ENCODE peak calls at places on chromosome 3, in six cellular contexts. T, D, M, R, B and E are unnamed samples.

GRCh38 chr3:171658801-171659200 is 151.5 kb downstream of the PLD1 start:
- DNase-seq in T (no peak), D (no peak), M (no peak), R (peak), B (no peak), E (no peak)

GRCh38 chr3:57017481-57017880 is 43.0 kb upstream of the SPATA12 start:
- DNase-seq in T (no peak), D (no peak), M (no peak), R (no peak), B (peak), E (no peak)

GRCh38 chr3:183114779-183115178 is 15.5 kb upstream of the MCCC1 start:
- DNase-seq in T (no peak), D (no peak), M (no peak), R (no peak), B (no peak), E (no peak)

GRCh38 chr3:52498134-52499054 is 3.3 kb downstream of the STAB1 start:
- DNase-seq in T (no peak), D (no peak), M (peak), R (peak), B (no peak), E (no peak)

GRCh38 chr3:146421814-146422748 is 47.3 kb downstream of the PLSCR2 start:
- DNase-seq in T (peak), D (no peak), M (no peak), R (peak), B (no peak), E (no peak)

GRCh38 chr3:242986-243706 is 46.6 kb downstream of the CHL1 start:
- DNase-seq in T (no peak), D (no peak), M (no peak), R (peak), B (no peak), E (no peak)

GRCh38 chr3:159796226-159796625 is 192.4 kb upstream of the IL12A start:
- DNase-seq in T (no peak), D (no peak), M (no peak), R (no peak), B (no peak), E (no peak)

GRCh38 chr3:48428863-48429415 is 947 bp downstream of the PLXNB1 start:
- DNase-seq in T (no peak), D (no peak), M (peak), R (peak), B (no peak), E (no peak)

GRCh38 chr3:101020616-101021015 is 27.4 kb upstream of the ABI3BP start:
- DNase-seq in T (no peak), D (no peak), M (no peak), R (peak), B (no peak), E (no peak)

GRCh38 chr3:157082305-157082981 is 77.5 kb downstream of the CCNL1 start:
- DNase-seq in T (no peak), D (no peak), M (no peak), R (peak), B (no peak), E (no peak)

GRCh38 chr3:10855083-10855870 is 39.2 kb downstream of the SLC6A11 start:
- DNase-seq in T (no peak), D (no peak), M (no peak), R (no peak), B (peak), E (no peak)

GRCh38 chr3:73556520-73557371 is 68.0 kb downstream of the PDZRN3 start:
- DNase-seq in T (no peak), D (no peak), M (no peak), R (peak), B (no peak), E (no peak)

GRCh38 chr3:163508212-163508611 is 1570.1 kb downstream of the SI start:
- DNase-seq in T (no peak), D (no peak), M (no peak), R (no peak), B (no peak), E (no peak)

GRCh38 chr3:127337001-127337400 is 49.2 kb upstream of the PRR20G start:
- DNase-seq in T (no peak), D (no peak), M (no peak), R (no peak), B (no peak), E (no peak)

GRCh38 chr3:34357461-34357860 is 559.0 kb downstream of the PDCD6IP start:
- DNase-seq in T (no peak), D (no peak), M (no peak), R (no peak), B (no peak), E (no peak)

GRCh38 chr3:78086150-78086549 is 1046.3 kb downstream of the ROBO2 start:
- DNase-seq in T (no peak), D (no peak), M (no peak), R (peak), B (no peak), E (no peak)

GRCh38 chr3:33115024-33115768 is 1.4 kb downstream of the CRTAP start:
- DNase-seq in T (peak), D (peak), M (peak), R (peak), B (no peak), E (no peak)

GRCh38 chr3:9660972-9661371 is 11.7 kb downstream of the MTMR14 start:
- DNase-seq in T (no peak), D (no peak), M (no peak), R (no peak), B (no peak), E (no peak)

GRCh38 chr3:99808163-99808794 is 9.4 kb upstream of the CMSS1 start:
- DNase-seq in T (peak), D (peak), M (peak), R (peak), B (peak), E (no peak)

GRCh38 chr3:128383316-128384235 is 83.1 kb downstream of the DNAJB8 start:
- DNase-seq in T (peak), D (peak), M (peak), R (peak), B (peak), E (no peak)

GRCh38 chr3:129486057-129487035 is 42.1 kb upstream of the RHO start:
- DNase-seq in T (no peak), D (no peak), M (no peak), R (peak), B (no peak), E (peak)

GRCh38 chr3:119375510-119375909 is 81.3 kb downstream of the ARHGAP31 start:
- DNase-seq in T (no peak), D (no peak), M (no peak), R (no peak), B (no peak), E (no peak)

GRCh38 chr3:114942773-114943172 is 204.3 kb downstream of the ZBTB20 start:
- DNase-seq in T (no peak), D (no peak), M (no peak), R (no peak), B (no peak), E (no peak)

GRCh38 chr3:159928692-159929091 is 59.9 kb upstream of the IL12A start:
- DNase-seq in T (peak), D (no peak), M (no peak), R (peak), B (no peak), E (no peak)

GRCh38 chr3:85185495-85185894 is 226.7 kb downstream of the CADM2 start:
- DNase-seq in T (no peak), D (no peak), M (no peak), R (no peak), B (no peak), E (no peak)

GRCh38 chr3:125054436-125055164 is 1.2 kb downstream of the HEG1 start:
- DNase-seq in T (peak), D (no peak), M (no peak), R (peak), B (peak), E (peak)

GRCh38 chr3:195046441-195046840 is 224.5 kb downstream of the XXYLT1 start:
- DNase-seq in T (no peak), D (no peak), M (no peak), R (no peak), B (no peak), E (no peak)

GRCh38 chr3:12471228-12471627 is 13.1 kb upstream of the TSEN2 start:
- DNase-seq in T (peak), D (no peak), M (no peak), R (no peak), B (peak), E (no peak)

GRCh38 chr3:126551839-126552687 is 6.7 kb downstream of the C3orf22 start:
- DNase-seq in T (no peak), D (no peak), M (no peak), R (no peak), B (no peak), E (no peak)

GRCh38 chr3:192887047-192887446 is 30.6 kb downstream of the MB21D2 start:
- DNase-seq in T (no peak), D (no peak), M (no peak), R (peak), B (peak), E (no peak)

GRCh38 chr3:129736070-129736469 is 129.6 kb upstream of the PLXND1 start:
- DNase-seq in T (no peak), D (no peak), M (no peak), R (no peak), B (no peak), E (no peak)

GRCh38 chr3:16177962-16178627 is 3.6 kb downstream of the GALNT15 start:
- DNase-seq in T (peak), D (peak), M (peak), R (peak), B (peak), E (no peak)

GRCh38 chr3:5011555-5012256 is 32.5 kb downstream of the BHLHE40 start:
- DNase-seq in T (no peak), D (no peak), M (peak), R (no peak), B (no peak), E (peak)

DNA sequence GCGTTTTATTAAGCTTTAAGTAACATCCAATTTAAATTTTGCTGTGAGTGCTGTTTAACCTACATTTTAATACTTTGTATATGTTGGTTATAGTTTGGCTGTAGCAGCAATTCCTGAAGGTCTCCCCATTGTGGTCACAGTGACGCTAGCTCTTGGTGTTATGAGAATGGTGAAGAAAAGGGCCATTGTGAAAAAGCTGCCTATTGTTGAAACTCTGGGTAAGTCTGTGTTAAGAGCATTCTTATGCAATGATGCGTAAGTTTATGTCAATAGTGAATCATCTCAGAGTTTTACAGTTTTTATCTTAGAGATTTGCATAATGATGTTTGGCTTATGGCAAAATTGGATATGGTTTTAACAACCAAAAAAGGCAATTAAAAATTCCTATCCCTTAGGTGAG is 62.7 kb downstream of the ASTE1 start:
- DNase-seq in T (peak), D (no peak), M (no peak), R (peak), B (peak), E (no peak)
- TF ChIP-seq BHLHE40 in T (no peak), D (no peak), M (no peak), R (peak), B (no peak), E (no peak)

GRCh38 chr3:153273767-153274443 is 111.9 kb downstream of the RAP2B start:
- DNase-seq in T (no peak), D (no peak), M (no peak), R (peak), B (no peak), E (no peak)

GRCh38 chr3:153275514-153275913 is 113.5 kb downstream of the RAP2B start:
- DNase-seq in T (no peak), D (no peak), M (no peak), R (no peak), B (no peak), E (no peak)

GRCh38 chr3:153274521-153274920 is 112.5 kb downstream of the RAP2B start:
- DNase-seq in T (no peak), D (no peak), M (no peak), R (no peak), B (no peak), E (no peak)

GRCh38 chr3:153273217-153273616 is 111.2 kb downstream of the RAP2B start:
- DNase-seq in T (no peak), D (no peak), M (no peak), R (no peak), B (no peak), E (no peak)

GRCh38 chr3:153277029-153277428 is 115.0 kb downstream of the RAP2B start:
- DNase-seq in T (no peak), D (no peak), M (no peak), R (no peak), B (no peak), E (no peak)
- TF ChIP-seq BHLHE40 in T (no peak), D (no peak), M (no peak), R (no peak), B (no peak), E (no peak)

DNA sequence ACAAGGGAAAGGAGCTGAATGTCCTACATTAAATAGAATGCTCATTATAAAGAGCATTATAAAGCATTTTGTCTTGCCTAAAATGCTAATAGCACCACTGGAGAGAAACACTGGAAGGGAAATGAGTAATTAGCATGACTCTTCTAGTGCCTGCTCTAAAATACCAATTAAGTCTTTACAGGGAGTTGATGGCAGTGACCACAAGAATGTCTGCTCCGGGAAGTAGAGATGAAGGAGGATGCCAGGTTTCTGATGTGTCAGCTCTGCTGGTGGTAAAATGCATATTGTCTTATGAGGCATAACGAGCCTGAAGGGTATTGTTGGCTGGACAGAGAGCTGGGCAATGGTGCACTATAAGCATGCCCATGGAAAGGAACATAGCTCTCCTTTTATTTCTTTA is 49.5 kb downstream of the MYLK start:
- DNase-seq in T (no peak), D (no peak), M (no peak), R (peak), B (no peak), E (no peak)
- TF ChIP-seq BHLHE40 in T (no peak), D (no peak), M (no peak), R (peak), B (no peak), E (no peak)

DNA sequence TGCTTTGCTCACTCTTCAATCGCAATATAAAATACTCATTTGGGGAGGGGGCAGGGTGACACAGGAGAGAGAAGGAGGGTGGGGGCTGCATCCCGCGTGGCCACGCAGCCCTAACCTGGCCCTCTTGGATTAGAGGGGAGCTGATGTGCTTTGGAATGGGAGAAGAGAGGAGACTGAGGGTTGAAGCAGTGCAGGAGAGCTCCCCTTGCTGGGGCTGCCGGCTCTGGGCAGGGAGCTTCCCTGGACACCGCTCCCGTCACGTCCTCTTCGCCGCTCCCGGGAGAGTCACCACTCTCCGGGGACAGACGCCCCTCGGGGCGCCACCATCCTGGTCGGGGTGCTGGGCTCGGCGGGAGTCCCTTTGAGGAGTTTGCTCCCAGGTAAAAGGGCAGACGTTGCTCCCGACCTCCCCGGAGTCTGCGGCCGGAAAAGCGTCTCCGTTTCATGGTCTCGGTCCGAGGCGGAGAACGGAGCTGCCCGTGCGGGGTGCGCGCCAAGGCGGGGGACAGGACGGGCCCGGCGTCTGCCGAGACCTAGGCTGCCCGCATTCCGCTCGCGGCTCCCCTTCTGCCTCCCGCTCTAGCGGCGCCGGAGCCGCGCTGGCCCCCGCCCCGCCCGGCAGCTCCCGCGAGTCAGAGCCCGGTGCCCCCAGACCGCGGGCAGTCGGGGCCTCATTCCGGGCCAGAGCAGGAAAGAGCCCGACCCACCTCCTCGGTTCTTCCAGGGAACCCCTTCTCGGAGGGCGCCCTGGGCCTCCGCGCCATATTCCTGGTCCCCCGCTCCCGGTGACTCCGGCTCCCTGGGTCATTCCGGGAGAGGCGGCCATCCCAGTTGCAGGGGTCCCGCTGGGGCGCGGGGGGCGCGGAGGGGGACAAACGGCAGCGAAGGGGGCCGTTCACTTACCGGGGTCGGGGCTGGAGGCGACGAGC is 603 bp downstream of the SLC7A14 start:
- DNase-seq in T (no peak), D (no peak), M (no peak), R (peak), B (no peak), E (no peak)
- TF ChIP-seq BHLHE40 in T (no peak), D (no peak), M (no peak), R (no peak), B (no peak), E (no peak)

GRCh38 chr3:155747286-155747685 is 2.4 kb upstream of the PLCH1 start:
- DNase-seq in T (no peak), D (no peak), M (no peak), R (no peak), B (peak), E (no peak)

GRCh38 chr3:155747867-155748266 is 3.0 kb upstream of the PLCH1 start:
- DNase-seq in T (no peak), D (no peak), M (no peak), R (no peak), B (no peak), E (no peak)

GRCh38 chr3:155748611-155749365 is 3.9 kb upstream of the PLCH1 start:
- DNase-seq in T (no peak), D (no peak), M (no peak), R (no peak), B (peak), E (no peak)

DNA sequence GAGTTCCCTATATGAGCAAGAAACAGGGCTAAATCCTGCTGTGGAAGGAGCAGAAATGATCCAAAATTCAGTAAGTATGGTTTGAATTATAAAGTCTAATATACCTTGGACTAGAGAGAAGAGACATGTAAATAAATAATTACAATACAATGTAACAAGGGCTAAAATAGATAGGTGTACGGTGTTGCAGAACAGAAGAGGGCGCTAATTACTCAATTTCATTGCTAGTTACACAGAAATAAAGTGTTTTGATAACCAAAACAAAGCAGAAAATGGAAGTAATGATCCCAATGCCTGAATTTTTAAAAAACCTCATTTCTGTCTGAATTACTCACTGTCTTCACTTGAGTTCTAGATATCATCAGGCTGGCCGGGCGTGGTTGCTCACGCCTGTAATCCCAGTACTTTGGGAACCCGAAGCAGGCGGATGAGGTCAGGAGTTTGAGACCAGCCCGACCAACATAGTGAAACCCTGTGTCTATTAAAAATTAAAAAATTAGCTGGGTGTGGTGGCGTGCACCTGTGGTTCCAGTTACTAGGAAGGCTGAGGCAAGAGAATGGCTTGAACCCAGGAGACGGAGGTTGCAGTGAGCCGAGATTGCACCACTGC is 8.3 kb upstream of the PLCH1 start:
- DNase-seq in T (no peak), D (no peak), M (no peak), R (peak), B (peak), E (no peak)
- TF ChIP-seq BHLHE40 in T (no peak), D (no peak), M (no peak), R (no peak), B (no peak), E (no peak)

GRCh38 chr3:95218484-95218883 is 1155.6 kb downstream of the NSUN3 start:
- DNase-seq in T (no peak), D (no peak), M (no peak), R (no peak), B (no peak), E (no peak)
- TF ChIP-seq BHLHE40 in T (no peak), D (no peak), M (no peak), R (no peak), B (no peak), E (no peak)

DNA sequence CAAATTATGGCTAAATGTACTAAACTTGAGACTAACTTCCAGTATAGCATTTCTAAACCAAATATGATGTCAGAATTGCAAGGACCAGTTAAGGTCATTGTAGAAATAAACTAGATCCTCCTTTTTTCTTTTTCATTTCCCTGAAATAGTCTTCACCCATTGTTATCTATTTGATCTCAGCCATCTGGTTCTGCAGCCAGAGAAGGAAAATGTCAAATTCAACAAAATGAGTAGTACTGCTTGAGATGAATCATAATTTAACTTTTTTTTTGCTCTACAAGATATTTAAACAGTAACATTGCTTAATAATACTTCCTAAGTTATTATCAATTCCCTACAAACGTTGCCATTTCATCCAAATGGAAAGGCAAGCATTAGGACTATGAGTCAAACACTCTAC is 138.2 kb downstream of the ARPP21 start:
- DNase-seq in T (no peak), D (no peak), M (no peak), R (no peak), B (no peak), E (no peak)
- TF ChIP-seq BHLHE40 in T (no peak), D (no peak), M (no peak), R (no peak), B (no peak), E (no peak)